ENCODE peak calls at places on chromosomes 12 and 14, in four cellular contexts. P is heart right ventricle, U is uterus, K is thoracic aorta. J is an unnamed sample.

GRCh38 chr12:110270125-110270962 is 10.7 kb upstream of the ATP2A2 start:
- DNase-seq in P (peak), U (peak), K (no peak), J (no peak)

GRCh38 chr12:25840678-25841077 is 117.8 kb upstream of the RASSF8 start:
- DNase-seq in P (no peak), U (no peak), K (no peak), J (no peak)

GRCh38 chr14:99451234-99451633 is 29.4 kb downstream of the SETD3 start:
- DNase-seq in P (no peak), U (no peak), K (no peak), J (no peak)

GRCh38 chr14:76115010-76115422 is 36.7 kb upstream of the GPATCH2L start:
- DNase-seq in P (no peak), U (no peak), K (no peak), J (no peak)

GRCh38 chr12:91685917-91686316 is 459.7 kb downstream of the BTG1 start:
- DNase-seq in P (no peak), U (no peak), K (no peak), J (peak)

GRCh38 chr14:100332797-100333196 is 9.7 kb downstream of the SLC25A47 start:
- DNase-seq in P (no peak), U (no peak), K (no peak), J (no peak)

GRCh38 chr12:60257063-60257462 is 661.2 kb downstream of the SLC16A7 start:
- DNase-seq in P (no peak), U (no peak), K (no peak), J (no peak)

GRCh38 chr12:79296128-79296527 is 394.6 kb downstream of the PAWR start:
- DNase-seq in P (no peak), U (no peak), K (no peak), J (no peak)

GRCh38 chr12:54004063-54004840 is 4.3 kb downstream of the HOXC9 start:
- DNase-seq in P (no peak), U (no peak), K (no peak), J (no peak)

GRCh38 chr12:87406926-87407325 is 622.3 kb downstream of the C12orf50 start:
- DNase-seq in P (no peak), U (no peak), K (no peak), J (no peak)

GRCh38 chr14:32702571-32702970 is 236.1 kb upstream of the NPAS3 start:
- DNase-seq in P (peak), U (peak), K (peak), J (no peak)

GRCh38 chr14:106610691-106611090 is 1084.3 kb downstream of the TMEM121 start:
- DNase-seq in P (no peak), U (no peak), K (no peak), J (no peak)

GRCh38 chr14:106606936-106607335 is 1080.6 kb downstream of the TMEM121 start:
- DNase-seq in P (no peak), U (no peak), K (no peak), J (no peak)

DNA sequence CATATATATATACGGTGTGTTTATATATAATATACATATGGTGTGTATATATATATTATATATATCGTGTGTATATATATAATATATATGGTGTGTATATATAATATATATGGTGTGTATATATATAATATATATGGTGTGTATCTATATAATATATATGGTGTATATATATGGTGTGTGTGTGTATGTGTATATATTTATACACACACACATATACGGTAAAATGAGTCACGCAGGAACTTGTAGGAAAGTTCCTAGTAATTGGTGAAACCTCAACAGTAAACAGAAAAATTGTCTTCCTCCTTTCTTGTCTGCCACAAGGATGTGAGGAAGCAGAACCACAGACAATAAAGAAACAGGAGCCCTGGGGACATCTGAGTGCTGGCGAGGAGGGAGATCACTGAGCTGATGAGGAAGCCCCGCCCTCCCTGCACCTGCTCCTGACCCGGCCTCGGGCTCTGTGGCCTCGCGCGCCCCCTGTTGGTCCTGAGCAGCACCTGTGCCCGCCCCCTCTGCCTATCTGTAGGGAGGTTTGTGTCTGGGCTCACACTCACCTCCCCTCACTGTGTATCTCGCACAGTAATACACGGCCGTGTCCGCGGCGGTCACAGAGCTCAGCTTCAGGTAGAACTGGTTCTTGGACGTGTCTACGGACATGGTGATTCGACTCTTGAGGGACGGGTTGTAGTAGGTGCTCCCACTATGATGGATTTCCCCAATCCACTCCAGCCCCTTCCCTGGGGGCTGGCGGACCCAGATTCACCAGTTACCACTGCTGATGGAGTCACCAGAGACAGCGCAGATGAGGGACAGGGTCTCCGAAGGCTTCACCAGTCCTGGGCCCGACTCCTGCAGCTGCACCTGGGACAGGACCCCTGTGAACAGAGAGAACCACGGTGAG is 1079.4 kb downstream of the TMEM121 start:
- DNase-seq in P (no peak), U (no peak), K (no peak), J (peak)
- H3K27ac ChIP-seq in P (no peak), U (no peak), K (no peak), J (no peak)

GRCh38 chr12:67966560-67966959 is 22.7 kb upstream of the IFNG-AS1 start:
- DNase-seq in P (no peak), U (no peak), K (no peak), J (no peak)

GRCh38 chr12:67968725-67969124 is 20.5 kb upstream of the IFNG-AS1 start:
- DNase-seq in P (no peak), U (no peak), K (no peak), J (no peak)

GRCh38 chr12:67968316-67968715 is 20.9 kb upstream of the IFNG-AS1 start:
- DNase-seq in P (no peak), U (no peak), K (no peak), J (no peak)

DNA sequence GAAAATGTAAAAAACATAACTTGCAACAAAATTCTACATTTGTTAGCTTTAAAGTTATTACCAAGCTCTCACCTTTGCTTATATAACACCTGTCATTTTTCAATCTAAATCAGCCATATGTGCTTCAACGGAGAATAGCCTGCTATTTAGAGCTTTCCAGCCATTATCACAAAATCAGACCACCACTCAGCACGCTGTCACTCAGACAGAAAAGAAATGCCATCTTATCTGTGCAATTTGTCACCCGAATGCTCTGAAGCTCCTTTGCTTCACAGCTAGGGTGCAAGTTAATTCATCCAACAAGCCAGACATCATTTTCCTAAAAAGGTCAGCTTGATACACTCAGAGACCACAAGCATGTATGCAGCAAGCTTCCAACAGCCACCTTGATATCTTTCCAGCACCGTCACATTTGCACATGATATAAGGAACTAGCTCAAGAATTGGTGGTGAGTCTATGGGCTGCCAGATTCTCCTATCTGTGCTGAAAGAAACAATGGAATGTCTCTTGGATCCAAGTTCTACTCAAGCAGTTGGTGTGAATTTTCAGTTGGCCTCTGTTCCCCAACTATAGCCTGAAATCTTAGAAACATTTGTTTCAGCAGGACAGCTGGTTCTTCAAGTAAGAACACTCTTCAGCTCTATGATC is 20.0 kb upstream of the IFNG-AS1 start:
- DNase-seq in P (no peak), U (no peak), K (no peak), J (no peak)
- H3K27ac ChIP-seq in P (no peak), U (no peak), K (no peak), J (no peak)

DNA sequence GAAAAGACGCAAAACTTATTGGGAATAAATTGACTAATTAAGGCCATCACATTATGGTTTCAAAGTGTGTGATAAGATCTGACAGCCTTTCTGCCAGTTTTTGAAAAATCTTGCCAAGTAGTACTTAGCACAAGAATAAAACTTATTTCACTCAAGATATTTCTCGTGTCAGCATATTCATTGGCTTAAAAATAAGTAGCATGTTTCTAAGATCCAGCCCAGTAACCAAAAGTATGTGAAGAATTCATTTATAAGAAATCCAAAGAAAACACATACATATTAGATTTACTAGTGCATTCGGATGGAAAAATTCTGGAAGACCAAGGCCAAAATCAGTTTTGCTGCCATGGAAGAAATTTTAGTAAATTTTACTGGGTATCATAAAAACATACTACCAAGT is 1134.9 kb downstream of the GALC start:
- DNase-seq in P (no peak), U (no peak), K (no peak), J (no peak)
- H3K27ac ChIP-seq in P (no peak), U (no peak), K (no peak), J (no peak)

GRCh38 chr12:52052471-52053186 is 1.4 kb downstream of the NR4A1 start:
- DNase-seq in P (peak), U (no peak), K (no peak), J (peak)
- H3K27ac ChIP-seq in P (peak), U (peak), K (peak), J (peak)

GRCh38 chr14:103653802-103654201 is 24.8 kb downstream of the KLC1 start:
- DNase-seq in P (no peak), U (no peak), K (no peak), J (no peak)
- H3K27ac ChIP-seq in P (peak), U (peak), K (peak), J (no peak)

GRCh38 chr14:52267501-52268190 is at the start of gene PTGDR:
- DNase-seq in P (peak), U (no peak), K (no peak), J (peak)
- H3K27ac ChIP-seq in P (peak), U (peak), K (no peak), J (no peak)

J was measured in CD4-positive, alpha-beta memory T cell.